ENCODE peak calls at places on chromosomes 7 and 10, in four cellular contexts. One of them, this sample, is unnamed.
A peak's percentile ranks its signal among the peaks of the same experiment; 100 is the strongest.

GRCh38 chr7:53541467-53541866 is 506.0 kb downstream of the POM121L12 start:
- DNase-seq in A549: no peak
- DNase-seq in IMR-90: no peak
- DNase-seq in HCT116: no peak
- DNase-seq in this sample: no peak

GRCh38 chr10:96573036-96573435 is 13.8 kb downstream of the TM9SF3 start:
- DNase-seq in A549: no peak
- DNase-seq in IMR-90: no peak
- DNase-seq in HCT116: no peak
- DNase-seq in this sample: no peak

GRCh38 chr7:70044064-70044463 is 445.8 kb downstream of the AUTS2 start:
- DNase-seq in A549: no peak
- DNase-seq in IMR-90: no peak
- DNase-seq in HCT116: no peak
- DNase-seq in this sample: no peak

GRCh38 chr10:62258926-62259325 is 9.7 kb downstream of the RTKN2 start:
- DNase-seq in A549: no peak
- DNase-seq in IMR-90: no peak
- DNase-seq in HCT116: no peak
- DNase-seq in this sample: no peak

GRCh38 chr7:70582921-70583895 is 548.7 kb upstream of the GALNT17 start:
- DNase-seq in A549: no peak
- DNase-seq in IMR-90: no peak
- DNase-seq in HCT116: no peak
- DNase-seq in this sample: no peak

GRCh38 chr10:110739811-110740271 is 95.7 kb downstream of the RBM20 start:
- DNase-seq in A549: no peak
- DNase-seq in IMR-90: no peak
- DNase-seq in HCT116: peak; percentile 15
- DNase-seq in this sample: no peak

GRCh38 chr7:1934017-1934416 is 263.9 kb downstream of the ELFN1 start:
- DNase-seq in A549: no peak
- DNase-seq in IMR-90: no peak
- DNase-seq in HCT116: no peak
- DNase-seq in this sample: no peak

GRCh38 chr7:4133491-4134044 is 548.5 kb upstream of the FOXK1 start:
- DNase-seq in A549: no peak
- DNase-seq in IMR-90: no peak
- DNase-seq in HCT116: no peak
- DNase-seq in this sample: no peak

GRCh38 chr7:80942261-80943041 is 23.6 kb upstream of the SEMA3C start:
- DNase-seq in A549: peak; percentile 99
- DNase-seq in IMR-90: peak; percentile 96
- DNase-seq in HCT116: peak; percentile 79
- DNase-seq in this sample: peak; percentile 65

GRCh38 chr10:91758303-91759146 is 39.7 kb upstream of the TNKS2 start:
- DNase-seq in A549: peak; percentile 78
- DNase-seq in IMR-90: peak; percentile 75
- DNase-seq in HCT116: peak; percentile 65
- DNase-seq in this sample: no peak

GRCh38 chr7:94146408-94146807 is 142.3 kb upstream of the BET1 start:
- DNase-seq in A549: peak; percentile 51
- DNase-seq in IMR-90: peak; percentile 87
- DNase-seq in HCT116: no peak
- DNase-seq in this sample: no peak

GRCh38 chr7:46282155-46282554 is 361.1 kb upstream of the IGFBP3 start:
- DNase-seq in A549: no peak
- DNase-seq in IMR-90: no peak
- DNase-seq in HCT116: no peak
- DNase-seq in this sample: no peak

GRCh38 chr7:121000091-121000983 is 11.8 kb downstream of the CPED1 start:
- DNase-seq in A549: no peak
- DNase-seq in IMR-90: peak; percentile 73
- DNase-seq in HCT116: no peak
- DNase-seq in this sample: no peak

GRCh38 chr10:86401588-86402282 is 35.1 kb upstream of the GRID1 start:
- DNase-seq in A549: peak; percentile 31
- DNase-seq in IMR-90: no peak
- DNase-seq in HCT116: no peak
- DNase-seq in this sample: no peak

GRCh38 chr7:111006691-111007090 is 84.2 kb upstream of the LRRN3 start:
- DNase-seq in A549: no peak
- DNase-seq in IMR-90: peak; percentile 77
- DNase-seq in HCT116: no peak
- DNase-seq in this sample: no peak

GRCh38 chr10:73946253-73947145 is 35.6 kb downstream of the PLAU start:
- DNase-seq in A549: no peak
- DNase-seq in IMR-90: no peak
- DNase-seq in HCT116: no peak
- DNase-seq in this sample: no peak

GRCh38 chr10:4062072-4062471 is 277.1 kb upstream of the KLF6 start:
- DNase-seq in A549: no peak
- DNase-seq in IMR-90: no peak
- DNase-seq in HCT116: no peak
- DNase-seq in this sample: no peak

GRCh38 chr7:48183370-48183743 is 12.1 kb downstream of the ABCA13 start:
- DNase-seq in A549: no peak
- DNase-seq in IMR-90: no peak
- DNase-seq in HCT116: no peak
- DNase-seq in this sample: no peak

GRCh38 chr10:71747808-71748523 is 25.4 kb downstream of the VSIR start:
- DNase-seq in A549: no peak
- DNase-seq in IMR-90: no peak
- DNase-seq in HCT116: no peak
- DNase-seq in this sample: no peak

GRCh38 chr7:105013818-105014724 is at the start of gene KMT2E:
- DNase-seq in A549: peak; percentile 84
- DNase-seq in IMR-90: peak; percentile 77
- DNase-seq in HCT116: peak; percentile 57
- DNase-seq in this sample: no peak
- TF ChIP-seq POLR2A in A549: peak; percentile 45
- TF ChIP-seq POLR2A in IMR-90: no peak
- TF ChIP-seq POLR2A in HCT116: peak; percentile 41
- TF ChIP-seq POLR2A in this sample: peak; percentile 76

GRCh38 chr7:101225650-101226049 is 7.7 kb downstream of the ZNHIT1 start:
- DNase-seq in A549: no peak
- DNase-seq in IMR-90: no peak
- DNase-seq in HCT116: no peak
- DNase-seq in this sample: no peak
- TF ChIP-seq POLR2A in A549: no peak
- TF ChIP-seq POLR2A in IMR-90: no peak
- TF ChIP-seq POLR2A in HCT116: no peak
- TF ChIP-seq POLR2A in this sample: no peak

GRCh38 chr7:93117327-93117726 is 452 bp downstream of the SAMD9 start:
- DNase-seq in A549: no peak
- DNase-seq in IMR-90: no peak
- DNase-seq in HCT116: no peak
- DNase-seq in this sample: no peak

GRCh38 chr7:93115796-93116195 is 2.0 kb downstream of the SAMD9 start:
- DNase-seq in A549: peak; percentile 44
- DNase-seq in IMR-90: peak; percentile 75
- DNase-seq in HCT116: peak; percentile 32
- DNase-seq in this sample: peak; percentile 41

GRCh38 chr7:93119191-93119905 is 1.6 kb upstream of the SAMD9 start:
- DNase-seq in A549: peak; percentile 22
- DNase-seq in IMR-90: peak; percentile 4
- DNase-seq in HCT116: no peak
- DNase-seq in this sample: peak; percentile 12

GRCh38 chr7:93120981-93121549 is 3.3 kb upstream of the SAMD9 start:
- DNase-seq in A549: no peak
- DNase-seq in IMR-90: no peak
- DNase-seq in HCT116: no peak
- DNase-seq in this sample: no peak

GRCh38 chr7:93117852-93118530 is at the start of gene SAMD9:
- DNase-seq in A549: peak; percentile 77
- DNase-seq in IMR-90: peak; percentile 77
- DNase-seq in HCT116: peak; percentile 49
- DNase-seq in this sample: peak; percentile 51
- TF ChIP-seq POLR2A in A549: no peak
- TF ChIP-seq POLR2A in IMR-90: no peak
- TF ChIP-seq POLR2A in HCT116: no peak
- TF ChIP-seq POLR2A in this sample: no peak

DNA sequence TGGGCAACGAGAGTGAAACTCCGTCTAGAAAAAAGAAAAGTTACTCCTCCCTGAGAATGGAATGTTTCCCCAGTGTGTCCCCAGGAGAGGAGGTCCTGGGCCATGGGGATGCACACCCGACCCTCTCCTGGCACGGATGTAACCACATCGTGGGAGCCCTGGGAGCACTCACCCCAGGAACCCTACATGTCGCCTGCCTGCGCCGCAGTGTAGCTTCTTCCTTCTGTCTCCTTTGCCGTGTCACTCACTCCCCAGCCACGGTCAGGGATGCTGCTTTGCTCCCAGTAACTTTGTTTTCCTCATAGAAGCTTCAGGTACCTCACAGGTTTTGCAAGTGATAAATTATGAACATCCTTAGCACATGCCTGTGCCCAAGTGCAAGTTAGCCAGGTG is 82.0 kb downstream of the EZH2 start:
- DNase-seq in A549: no peak
- DNase-seq in IMR-90: no peak
- DNase-seq in HCT116: no peak
- DNase-seq in this sample: no peak
- TF ChIP-seq POLR2A in A549: no peak
- TF ChIP-seq POLR2A in IMR-90: no peak
- TF ChIP-seq POLR2A in HCT116: no peak
- TF ChIP-seq POLR2A in this sample: no peak

DNA sequence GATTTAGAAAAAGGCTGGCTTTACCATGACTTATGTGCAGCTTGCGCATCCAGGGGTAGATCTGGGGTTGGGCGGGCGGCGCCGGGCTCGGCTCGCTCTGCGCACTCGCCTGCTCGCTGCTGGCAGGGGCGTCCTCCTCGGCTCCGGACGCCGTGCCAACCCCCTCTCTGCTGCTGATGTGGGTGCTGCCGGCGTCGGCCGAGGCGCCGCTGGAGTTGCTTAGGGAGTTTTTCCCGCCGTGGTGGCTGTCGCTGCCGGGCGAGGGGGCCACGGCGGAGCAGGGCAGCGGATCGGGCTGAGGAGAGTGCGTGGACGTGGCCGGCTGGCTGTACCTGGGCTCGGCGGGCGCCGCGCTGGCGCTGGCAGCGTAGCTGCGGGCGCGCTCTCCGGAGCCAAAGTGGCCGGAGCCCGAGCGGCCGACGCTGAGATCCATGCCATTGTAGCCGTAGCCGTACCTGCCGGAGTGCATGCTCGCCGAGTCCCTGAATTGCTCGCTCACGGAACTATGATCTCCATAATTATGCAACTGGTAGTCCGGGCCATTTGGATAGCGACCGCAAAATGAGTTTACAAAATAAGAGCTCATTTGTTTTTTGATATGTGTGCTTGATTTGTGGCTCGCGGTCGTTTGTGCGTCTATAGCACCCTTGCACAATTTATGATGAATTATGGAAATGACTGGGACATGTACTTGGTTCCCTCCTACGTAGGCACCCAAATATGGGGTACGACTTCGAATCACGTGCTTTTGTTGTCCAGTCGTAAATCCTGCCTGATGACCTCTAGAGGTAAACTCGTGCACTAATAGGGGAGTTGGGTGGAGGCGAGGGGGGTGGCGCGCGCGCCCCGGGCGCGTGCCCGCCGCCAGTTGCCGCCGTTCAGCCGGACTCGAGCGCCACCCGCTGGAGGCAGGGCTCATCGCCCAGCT is at the start of gene HOXA5:
- DNase-seq in A549: peak; percentile 96
- DNase-seq in IMR-90: peak; percentile 100
- DNase-seq in HCT116: no peak
- DNase-seq in this sample: peak; percentile 100
- TF ChIP-seq POLR2A in A549: no peak
- TF ChIP-seq POLR2A in IMR-90: peak; percentile 89
- TF ChIP-seq POLR2A in HCT116: no peak
- TF ChIP-seq POLR2A in this sample: peak; percentile 13

DNA sequence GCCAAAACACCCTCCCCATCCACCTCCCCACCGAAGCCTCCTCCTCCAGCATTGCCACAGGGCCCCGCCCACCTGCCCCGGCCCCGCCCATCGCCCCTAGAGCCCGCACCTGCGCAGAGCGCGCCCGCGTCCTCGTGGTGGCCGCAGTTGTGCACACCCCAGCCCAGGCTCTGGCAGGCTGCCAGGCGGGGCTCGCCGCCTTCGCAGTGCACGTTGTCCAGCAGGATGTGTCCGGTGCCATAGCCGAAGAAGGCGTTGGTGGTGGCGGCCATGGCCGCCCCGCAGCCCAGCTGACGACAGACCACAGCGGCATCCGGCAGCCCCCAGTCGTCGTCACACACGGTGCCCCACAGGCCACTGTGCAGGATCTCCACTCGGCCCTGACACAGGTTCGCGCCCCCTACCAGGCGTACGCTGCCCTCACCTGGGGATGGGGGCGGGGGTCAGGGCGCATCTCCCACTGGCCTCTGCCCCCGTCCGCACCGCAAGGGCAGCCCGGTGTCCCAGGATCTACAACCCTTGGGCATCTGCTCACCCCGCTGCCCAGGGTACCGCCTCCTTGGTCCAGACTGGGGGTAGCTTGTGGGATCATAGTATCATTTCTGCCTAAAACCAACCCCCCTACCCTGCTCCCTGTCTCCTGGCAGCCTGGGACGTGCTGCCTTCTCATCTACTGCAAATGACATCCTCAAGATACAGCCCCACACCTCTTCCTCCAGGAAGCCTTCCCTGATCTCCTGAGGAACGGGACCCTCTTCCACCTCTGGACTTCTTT is 11.9 kb downstream of the SSC4D start:
- DNase-seq in A549: peak; percentile 90
- DNase-seq in IMR-90: peak; percentile 31
- DNase-seq in HCT116: no peak
- DNase-seq in this sample: no peak
- TF ChIP-seq POLR2A in A549: peak; percentile 63
- TF ChIP-seq POLR2A in IMR-90: no peak
- TF ChIP-seq POLR2A in HCT116: no peak
- TF ChIP-seq POLR2A in this sample: no peak

DNA sequence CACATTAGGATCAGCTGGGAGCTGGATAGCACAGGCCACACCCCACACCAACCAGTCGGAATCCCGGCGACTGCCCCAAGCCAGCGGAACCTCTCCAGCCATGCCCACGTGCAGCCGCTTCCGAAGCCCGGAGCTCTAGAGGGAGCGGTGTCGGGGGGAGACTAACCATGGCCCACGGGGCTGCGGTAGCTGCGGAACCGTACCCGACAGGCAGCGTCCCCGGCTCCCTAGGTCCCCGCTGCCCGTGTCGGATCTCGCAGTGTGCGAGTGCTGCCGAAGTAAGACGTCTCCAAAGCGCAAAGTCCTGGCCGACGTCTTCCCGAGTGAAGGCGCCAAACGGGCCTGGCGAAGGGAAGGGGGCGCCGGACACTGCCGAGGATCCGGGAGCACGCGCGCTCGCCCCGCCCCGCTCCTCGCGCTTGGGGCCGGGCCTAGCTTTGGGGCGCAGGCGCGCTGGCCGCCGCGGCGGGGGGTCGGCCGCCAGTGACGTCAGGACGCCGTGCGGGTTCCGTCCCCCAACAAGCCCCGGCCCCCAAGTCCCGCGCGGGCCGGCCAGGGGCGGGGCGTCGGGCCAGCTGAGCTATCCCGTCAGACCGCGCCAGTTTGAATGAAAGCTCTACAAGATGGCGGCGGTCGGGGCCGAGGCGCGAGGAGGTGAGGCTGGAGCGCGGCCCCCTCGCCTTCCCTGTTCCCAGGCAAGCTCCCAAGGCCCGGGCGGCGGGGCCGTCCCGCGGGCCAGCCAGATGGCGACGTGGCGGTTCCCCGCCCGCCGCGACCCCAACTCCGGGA is at the start of gene SUV39H2:
- DNase-seq in A549: peak; percentile 95
- DNase-seq in IMR-90: peak; percentile 91
- DNase-seq in HCT116: peak; percentile 80
- DNase-seq in this sample: peak; percentile 97
- TF ChIP-seq POLR2A in A549: peak; percentile 85
- TF ChIP-seq POLR2A in IMR-90: peak; percentile 91
- TF ChIP-seq POLR2A in HCT116: peak; percentile 79
- TF ChIP-seq POLR2A in this sample: peak; percentile 86